ENCODE peak calls at places on chromosomes 2 and 18, in seven cellular contexts. One of them, this sample, is unnamed.

GRCh38 chr2:208033701-208034502 is 8.6 kb upstream of the PLEKHM3 start:
- DNase-seq in BE2C: peak
- DNase-seq in activated T-helper 1 cell treated with anti-CD3 and anti-CD28 coated beads, Interleukin-12 subunit alpha, Interleukin-12 subunit beta, Interleukin-2, Interleukin-4 antibody, amounts not matched to agents 30 ng/mL and 10 ng/mL and 1 ng/mL, durations not matched to agents 14 hours and 24 hours and 36 hours: no peak
- DNase-seq in anterior cingulate cortex: no peak
- DNase-seq in stimulated activated CD4-positive, alpha-beta T cell treated with anti-CD3 and anti-CD28 coated beads, Interleukin-1b, Interleukin-23, amount 100 ng/mL, for 24 hours: no peak
- DNase-seq in amygdala: no peak
- DNase-seq in cardiac fibroblast: peak
- DNase-seq in this sample: no peak

GRCh38 chr2:185202416-185202815 is 536.2 kb upstream of the FSIP2 start:
- DNase-seq in BE2C: no peak
- DNase-seq in activated T-helper 1 cell treated with anti-CD3 and anti-CD28 coated beads, Interleukin-12 subunit alpha, Interleukin-12 subunit beta, Interleukin-2, Interleukin-4 antibody, amounts not matched to agents 30 ng/mL and 10 ng/mL and 1 ng/mL, durations not matched to agents 14 hours and 24 hours and 36 hours: no peak
- DNase-seq in anterior cingulate cortex: no peak
- DNase-seq in stimulated activated CD4-positive, alpha-beta T cell treated with anti-CD3 and anti-CD28 coated beads, Interleukin-1b, Interleukin-23, amount 100 ng/mL, for 24 hours: no peak
- DNase-seq in amygdala: no peak
- DNase-seq in cardiac fibroblast: no peak
- DNase-seq in this sample: no peak

GRCh38 chr18:46421973-46422551 is 235.0 kb downstream of the LOXHD1 start:
- DNase-seq in BE2C: no peak
- DNase-seq in activated T-helper 1 cell treated with anti-CD3 and anti-CD28 coated beads, Interleukin-12 subunit alpha, Interleukin-12 subunit beta, Interleukin-2, Interleukin-4 antibody, amounts not matched to agents 30 ng/mL and 10 ng/mL and 1 ng/mL, durations not matched to agents 14 hours and 24 hours and 36 hours: no peak
- DNase-seq in anterior cingulate cortex: no peak
- DNase-seq in stimulated activated CD4-positive, alpha-beta T cell treated with anti-CD3 and anti-CD28 coated beads, Interleukin-1b, Interleukin-23, amount 100 ng/mL, for 24 hours: no peak
- DNase-seq in amygdala: no peak
- DNase-seq in cardiac fibroblast: no peak
- DNase-seq in this sample: no peak

GRCh38 chr2:121356058-121356640 is 71.1 kb upstream of the TFCP2L1 start:
- DNase-seq in BE2C: peak
- DNase-seq in activated T-helper 1 cell treated with anti-CD3 and anti-CD28 coated beads, Interleukin-12 subunit alpha, Interleukin-12 subunit beta, Interleukin-2, Interleukin-4 antibody, amounts not matched to agents 30 ng/mL and 10 ng/mL and 1 ng/mL, durations not matched to agents 14 hours and 24 hours and 36 hours: no peak
- DNase-seq in anterior cingulate cortex: peak
- DNase-seq in stimulated activated CD4-positive, alpha-beta T cell treated with anti-CD3 and anti-CD28 coated beads, Interleukin-1b, Interleukin-23, amount 100 ng/mL, for 24 hours: no peak
- DNase-seq in amygdala: no peak
- DNase-seq in cardiac fibroblast: peak
- DNase-seq in this sample: no peak

GRCh38 chr18:9876867-9877654 is 8.7 kb upstream of the TXNDC2 start:
- DNase-seq in BE2C: no peak
- DNase-seq in activated T-helper 1 cell treated with anti-CD3 and anti-CD28 coated beads, Interleukin-12 subunit alpha, Interleukin-12 subunit beta, Interleukin-2, Interleukin-4 antibody, amounts not matched to agents 30 ng/mL and 10 ng/mL and 1 ng/mL, durations not matched to agents 14 hours and 24 hours and 36 hours: no peak
- DNase-seq in anterior cingulate cortex: no peak
- DNase-seq in stimulated activated CD4-positive, alpha-beta T cell treated with anti-CD3 and anti-CD28 coated beads, Interleukin-1b, Interleukin-23, amount 100 ng/mL, for 24 hours: no peak
- DNase-seq in amygdala: no peak
- DNase-seq in cardiac fibroblast: peak
- DNase-seq in this sample: no peak

GRCh38 chr18:36349552-36349951 is 52.0 kb downstream of the FHOD3 start:
- DNase-seq in BE2C: no peak
- DNase-seq in activated T-helper 1 cell treated with anti-CD3 and anti-CD28 coated beads, Interleukin-12 subunit alpha, Interleukin-12 subunit beta, Interleukin-2, Interleukin-4 antibody, amounts not matched to agents 30 ng/mL and 10 ng/mL and 1 ng/mL, durations not matched to agents 14 hours and 24 hours and 36 hours: no peak
- DNase-seq in anterior cingulate cortex: no peak
- DNase-seq in stimulated activated CD4-positive, alpha-beta T cell treated with anti-CD3 and anti-CD28 coated beads, Interleukin-1b, Interleukin-23, amount 100 ng/mL, for 24 hours: no peak
- DNase-seq in amygdala: no peak
- DNase-seq in cardiac fibroblast: peak
- DNase-seq in this sample: no peak

GRCh38 chr2:61671561-61672315 is 133.6 kb upstream of the XPO1 start:
- DNase-seq in BE2C: no peak
- DNase-seq in activated T-helper 1 cell treated with anti-CD3 and anti-CD28 coated beads, Interleukin-12 subunit alpha, Interleukin-12 subunit beta, Interleukin-2, Interleukin-4 antibody, amounts not matched to agents 30 ng/mL and 10 ng/mL and 1 ng/mL, durations not matched to agents 14 hours and 24 hours and 36 hours: no peak
- DNase-seq in anterior cingulate cortex: no peak
- DNase-seq in stimulated activated CD4-positive, alpha-beta T cell treated with anti-CD3 and anti-CD28 coated beads, Interleukin-1b, Interleukin-23, amount 100 ng/mL, for 24 hours: no peak
- DNase-seq in amygdala: no peak
- DNase-seq in cardiac fibroblast: peak
- DNase-seq in this sample: no peak

GRCh38 chr18:41666251-41666650 is 288.8 kb upstream of the PIK3C3 start:
- DNase-seq in BE2C: no peak
- DNase-seq in activated T-helper 1 cell treated with anti-CD3 and anti-CD28 coated beads, Interleukin-12 subunit alpha, Interleukin-12 subunit beta, Interleukin-2, Interleukin-4 antibody, amounts not matched to agents 30 ng/mL and 10 ng/mL and 1 ng/mL, durations not matched to agents 14 hours and 24 hours and 36 hours: no peak
- DNase-seq in anterior cingulate cortex: no peak
- DNase-seq in stimulated activated CD4-positive, alpha-beta T cell treated with anti-CD3 and anti-CD28 coated beads, Interleukin-1b, Interleukin-23, amount 100 ng/mL, for 24 hours: no peak
- DNase-seq in amygdala: no peak
- DNase-seq in cardiac fibroblast: no peak
- DNase-seq in this sample: no peak

GRCh38 chr2:108330971-108331370 is 42.3 kb downstream of the SULT1C2 start:
- DNase-seq in BE2C: no peak
- DNase-seq in activated T-helper 1 cell treated with anti-CD3 and anti-CD28 coated beads, Interleukin-12 subunit alpha, Interleukin-12 subunit beta, Interleukin-2, Interleukin-4 antibody, amounts not matched to agents 30 ng/mL and 10 ng/mL and 1 ng/mL, durations not matched to agents 14 hours and 24 hours and 36 hours: no peak
- DNase-seq in anterior cingulate cortex: no peak
- DNase-seq in stimulated activated CD4-positive, alpha-beta T cell treated with anti-CD3 and anti-CD28 coated beads, Interleukin-1b, Interleukin-23, amount 100 ng/mL, for 24 hours: no peak
- DNase-seq in amygdala: no peak
- DNase-seq in cardiac fibroblast: peak
- DNase-seq in this sample: no peak

GRCh38 chr2:53353372-53354111 is 414.1 kb upstream of the CHAC2 start:
- DNase-seq in BE2C: peak
- DNase-seq in activated T-helper 1 cell treated with anti-CD3 and anti-CD28 coated beads, Interleukin-12 subunit alpha, Interleukin-12 subunit beta, Interleukin-2, Interleukin-4 antibody, amounts not matched to agents 30 ng/mL and 10 ng/mL and 1 ng/mL, durations not matched to agents 14 hours and 24 hours and 36 hours: no peak
- DNase-seq in anterior cingulate cortex: no peak
- DNase-seq in stimulated activated CD4-positive, alpha-beta T cell treated with anti-CD3 and anti-CD28 coated beads, Interleukin-1b, Interleukin-23, amount 100 ng/mL, for 24 hours: no peak
- DNase-seq in amygdala: no peak
- DNase-seq in cardiac fibroblast: peak
- DNase-seq in this sample: no peak

GRCh38 chr2:209451209-209451822 is 27.5 kb downstream of the MAP2 start:
- DNase-seq in BE2C: no peak
- DNase-seq in activated T-helper 1 cell treated with anti-CD3 and anti-CD28 coated beads, Interleukin-12 subunit alpha, Interleukin-12 subunit beta, Interleukin-2, Interleukin-4 antibody, amounts not matched to agents 30 ng/mL and 10 ng/mL and 1 ng/mL, durations not matched to agents 14 hours and 24 hours and 36 hours: no peak
- DNase-seq in anterior cingulate cortex: no peak
- DNase-seq in stimulated activated CD4-positive, alpha-beta T cell treated with anti-CD3 and anti-CD28 coated beads, Interleukin-1b, Interleukin-23, amount 100 ng/mL, for 24 hours: no peak
- DNase-seq in amygdala: no peak
- DNase-seq in cardiac fibroblast: no peak
- DNase-seq in this sample: no peak

GRCh38 chr2:143717053-143717452 is 587.8 kb downstream of the ARHGAP15 start:
- DNase-seq in BE2C: peak
- DNase-seq in activated T-helper 1 cell treated with anti-CD3 and anti-CD28 coated beads, Interleukin-12 subunit alpha, Interleukin-12 subunit beta, Interleukin-2, Interleukin-4 antibody, amounts not matched to agents 30 ng/mL and 10 ng/mL and 1 ng/mL, durations not matched to agents 14 hours and 24 hours and 36 hours: no peak
- DNase-seq in anterior cingulate cortex: no peak
- DNase-seq in stimulated activated CD4-positive, alpha-beta T cell treated with anti-CD3 and anti-CD28 coated beads, Interleukin-1b, Interleukin-23, amount 100 ng/mL, for 24 hours: no peak
- DNase-seq in amygdala: no peak
- DNase-seq in cardiac fibroblast: peak
- DNase-seq in this sample: no peak

GRCh38 chr2:64697286-64698023 is 43.7 kb upstream of the SERTAD2 start:
- DNase-seq in BE2C: no peak
- DNase-seq in activated T-helper 1 cell treated with anti-CD3 and anti-CD28 coated beads, Interleukin-12 subunit alpha, Interleukin-12 subunit beta, Interleukin-2, Interleukin-4 antibody, amounts not matched to agents 30 ng/mL and 10 ng/mL and 1 ng/mL, durations not matched to agents 14 hours and 24 hours and 36 hours: no peak
- DNase-seq in anterior cingulate cortex: no peak
- DNase-seq in stimulated activated CD4-positive, alpha-beta T cell treated with anti-CD3 and anti-CD28 coated beads, Interleukin-1b, Interleukin-23, amount 100 ng/mL, for 24 hours: no peak
- DNase-seq in amygdala: no peak
- DNase-seq in cardiac fibroblast: peak
- DNase-seq in this sample: no peak

GRCh38 chr18:51196116-51196810 is 1.2 kb downstream of the MEX3C start:
- DNase-seq in BE2C: peak
- DNase-seq in activated T-helper 1 cell treated with anti-CD3 and anti-CD28 coated beads, Interleukin-12 subunit alpha, Interleukin-12 subunit beta, Interleukin-2, Interleukin-4 antibody, amounts not matched to agents 30 ng/mL and 10 ng/mL and 1 ng/mL, durations not matched to agents 14 hours and 24 hours and 36 hours: peak
- DNase-seq in anterior cingulate cortex: no peak
- DNase-seq in stimulated activated CD4-positive, alpha-beta T cell treated with anti-CD3 and anti-CD28 coated beads, Interleukin-1b, Interleukin-23, amount 100 ng/mL, for 24 hours: no peak
- DNase-seq in amygdala: peak
- DNase-seq in cardiac fibroblast: peak
- DNase-seq in this sample: no peak

GRCh38 chr18:48884306-48885235 is 66.2 kb downstream of the SMAD7 start:
- DNase-seq in BE2C: no peak
- DNase-seq in activated T-helper 1 cell treated with anti-CD3 and anti-CD28 coated beads, Interleukin-12 subunit alpha, Interleukin-12 subunit beta, Interleukin-2, Interleukin-4 antibody, amounts not matched to agents 30 ng/mL and 10 ng/mL and 1 ng/mL, durations not matched to agents 14 hours and 24 hours and 36 hours: no peak
- DNase-seq in anterior cingulate cortex: no peak
- DNase-seq in stimulated activated CD4-positive, alpha-beta T cell treated with anti-CD3 and anti-CD28 coated beads, Interleukin-1b, Interleukin-23, amount 100 ng/mL, for 24 hours: no peak
- DNase-seq in amygdala: no peak
- DNase-seq in cardiac fibroblast: no peak
- DNase-seq in this sample: no peak

GRCh38 chr18:11518788-11519685 is 90.4 kb upstream of the SLC35G4 start:
- DNase-seq in BE2C: peak
- DNase-seq in activated T-helper 1 cell treated with anti-CD3 and anti-CD28 coated beads, Interleukin-12 subunit alpha, Interleukin-12 subunit beta, Interleukin-2, Interleukin-4 antibody, amounts not matched to agents 30 ng/mL and 10 ng/mL and 1 ng/mL, durations not matched to agents 14 hours and 24 hours and 36 hours: peak
- DNase-seq in anterior cingulate cortex: no peak
- DNase-seq in stimulated activated CD4-positive, alpha-beta T cell treated with anti-CD3 and anti-CD28 coated beads, Interleukin-1b, Interleukin-23, amount 100 ng/mL, for 24 hours: no peak
- DNase-seq in amygdala: peak
- DNase-seq in cardiac fibroblast: peak
- DNase-seq in this sample: no peak

GRCh38 chr18:7395566-7395965 is 164.7 kb downstream of the LRRC30 start:
- DNase-seq in BE2C: no peak
- DNase-seq in activated T-helper 1 cell treated with anti-CD3 and anti-CD28 coated beads, Interleukin-12 subunit alpha, Interleukin-12 subunit beta, Interleukin-2, Interleukin-4 antibody, amounts not matched to agents 30 ng/mL and 10 ng/mL and 1 ng/mL, durations not matched to agents 14 hours and 24 hours and 36 hours: no peak
- DNase-seq in anterior cingulate cortex: no peak
- DNase-seq in stimulated activated CD4-positive, alpha-beta T cell treated with anti-CD3 and anti-CD28 coated beads, Interleukin-1b, Interleukin-23, amount 100 ng/mL, for 24 hours: no peak
- DNase-seq in amygdala: no peak
- DNase-seq in cardiac fibroblast: no peak
- DNase-seq in this sample: no peak

GRCh38 chr2:106189325-106189724 is 4.8 kb downstream of the UXS1 start:
- DNase-seq in BE2C: no peak
- DNase-seq in activated T-helper 1 cell treated with anti-CD3 and anti-CD28 coated beads, Interleukin-12 subunit alpha, Interleukin-12 subunit beta, Interleukin-2, Interleukin-4 antibody, amounts not matched to agents 30 ng/mL and 10 ng/mL and 1 ng/mL, durations not matched to agents 14 hours and 24 hours and 36 hours: no peak
- DNase-seq in anterior cingulate cortex: no peak
- DNase-seq in stimulated activated CD4-positive, alpha-beta T cell treated with anti-CD3 and anti-CD28 coated beads, Interleukin-1b, Interleukin-23, amount 100 ng/mL, for 24 hours: no peak
- DNase-seq in amygdala: no peak
- DNase-seq in cardiac fibroblast: no peak
- DNase-seq in this sample: no peak

GRCh38 chr2:11681722-11682589 is 12.0 kb upstream of the NTSR2 start:
- DNase-seq in BE2C: peak
- DNase-seq in activated T-helper 1 cell treated with anti-CD3 and anti-CD28 coated beads, Interleukin-12 subunit alpha, Interleukin-12 subunit beta, Interleukin-2, Interleukin-4 antibody, amounts not matched to agents 30 ng/mL and 10 ng/mL and 1 ng/mL, durations not matched to agents 14 hours and 24 hours and 36 hours: peak
- DNase-seq in anterior cingulate cortex: no peak
- DNase-seq in stimulated activated CD4-positive, alpha-beta T cell treated with anti-CD3 and anti-CD28 coated beads, Interleukin-1b, Interleukin-23, amount 100 ng/mL, for 24 hours: peak
- DNase-seq in amygdala: peak
- DNase-seq in cardiac fibroblast: peak
- DNase-seq in this sample: no peak

GRCh38 chr2:158828378-158829136 is 33.4 kb downstream of the DAPL1 start:
- DNase-seq in BE2C: no peak
- DNase-seq in activated T-helper 1 cell treated with anti-CD3 and anti-CD28 coated beads, Interleukin-12 subunit alpha, Interleukin-12 subunit beta, Interleukin-2, Interleukin-4 antibody, amounts not matched to agents 30 ng/mL and 10 ng/mL and 1 ng/mL, durations not matched to agents 14 hours and 24 hours and 36 hours: no peak
- DNase-seq in anterior cingulate cortex: no peak
- DNase-seq in stimulated activated CD4-positive, alpha-beta T cell treated with anti-CD3 and anti-CD28 coated beads, Interleukin-1b, Interleukin-23, amount 100 ng/mL, for 24 hours: no peak
- DNase-seq in amygdala: no peak
- DNase-seq in cardiac fibroblast: peak
- DNase-seq in this sample: no peak

GRCh38 chr18:42087876-42088275 is 132.8 kb downstream of the PIK3C3 start:
- DNase-seq in BE2C: no peak
- DNase-seq in activated T-helper 1 cell treated with anti-CD3 and anti-CD28 coated beads, Interleukin-12 subunit alpha, Interleukin-12 subunit beta, Interleukin-2, Interleukin-4 antibody, amounts not matched to agents 30 ng/mL and 10 ng/mL and 1 ng/mL, durations not matched to agents 14 hours and 24 hours and 36 hours: no peak
- DNase-seq in anterior cingulate cortex: no peak
- DNase-seq in stimulated activated CD4-positive, alpha-beta T cell treated with anti-CD3 and anti-CD28 coated beads, Interleukin-1b, Interleukin-23, amount 100 ng/mL, for 24 hours: no peak
- DNase-seq in amygdala: no peak
- DNase-seq in cardiac fibroblast: no peak
- DNase-seq in this sample: no peak

GRCh38 chr2:108918941-108919341 is 70.1 kb downstream of the EDAR start:
- DNase-seq in BE2C: peak
- DNase-seq in activated T-helper 1 cell treated with anti-CD3 and anti-CD28 coated beads, Interleukin-12 subunit alpha, Interleukin-12 subunit beta, Interleukin-2, Interleukin-4 antibody, amounts not matched to agents 30 ng/mL and 10 ng/mL and 1 ng/mL, durations not matched to agents 14 hours and 24 hours and 36 hours: no peak
- DNase-seq in anterior cingulate cortex: no peak
- DNase-seq in stimulated activated CD4-positive, alpha-beta T cell treated with anti-CD3 and anti-CD28 coated beads, Interleukin-1b, Interleukin-23, amount 100 ng/mL, for 24 hours: no peak
- DNase-seq in amygdala: no peak
- DNase-seq in cardiac fibroblast: no peak
- DNase-seq in this sample: no peak

GRCh38 chr2:144201868-144202468 is 318.0 kb downstream of the ZEB2 start:
- DNase-seq in BE2C: no peak
- DNase-seq in activated T-helper 1 cell treated with anti-CD3 and anti-CD28 coated beads, Interleukin-12 subunit alpha, Interleukin-12 subunit beta, Interleukin-2, Interleukin-4 antibody, amounts not matched to agents 30 ng/mL and 10 ng/mL and 1 ng/mL, durations not matched to agents 14 hours and 24 hours and 36 hours: no peak
- DNase-seq in anterior cingulate cortex: no peak
- DNase-seq in stimulated activated CD4-positive, alpha-beta T cell treated with anti-CD3 and anti-CD28 coated beads, Interleukin-1b, Interleukin-23, amount 100 ng/mL, for 24 hours: no peak
- DNase-seq in amygdala: no peak
- DNase-seq in cardiac fibroblast: peak
- DNase-seq in this sample: no peak

GRCh38 chr2:119126650-119127049 is 31.9 kb downstream of the C1QL2 start:
- DNase-seq in BE2C: peak
- DNase-seq in activated T-helper 1 cell treated with anti-CD3 and anti-CD28 coated beads, Interleukin-12 subunit alpha, Interleukin-12 subunit beta, Interleukin-2, Interleukin-4 antibody, amounts not matched to agents 30 ng/mL and 10 ng/mL and 1 ng/mL, durations not matched to agents 14 hours and 24 hours and 36 hours: no peak
- DNase-seq in anterior cingulate cortex: no peak
- DNase-seq in stimulated activated CD4-positive, alpha-beta T cell treated with anti-CD3 and anti-CD28 coated beads, Interleukin-1b, Interleukin-23, amount 100 ng/mL, for 24 hours: peak
- DNase-seq in amygdala: no peak
- DNase-seq in cardiac fibroblast: peak
- DNase-seq in this sample: no peak

GRCh38 chr18:48254077-48254602 is 155.0 kb downstream of the ZBTB7C start:
- DNase-seq in BE2C: peak
- DNase-seq in activated T-helper 1 cell treated with anti-CD3 and anti-CD28 coated beads, Interleukin-12 subunit alpha, Interleukin-12 subunit beta, Interleukin-2, Interleukin-4 antibody, amounts not matched to agents 30 ng/mL and 10 ng/mL and 1 ng/mL, durations not matched to agents 14 hours and 24 hours and 36 hours: no peak
- DNase-seq in anterior cingulate cortex: no peak
- DNase-seq in stimulated activated CD4-positive, alpha-beta T cell treated with anti-CD3 and anti-CD28 coated beads, Interleukin-1b, Interleukin-23, amount 100 ng/mL, for 24 hours: no peak
- DNase-seq in amygdala: no peak
- DNase-seq in cardiac fibroblast: no peak
- DNase-seq in this sample: no peak

GRCh38 chr2:60958361-60958760 is 59.2 kb upstream of the PEX13 start:
- DNase-seq in BE2C: no peak
- DNase-seq in activated T-helper 1 cell treated with anti-CD3 and anti-CD28 coated beads, Interleukin-12 subunit alpha, Interleukin-12 subunit beta, Interleukin-2, Interleukin-4 antibody, amounts not matched to agents 30 ng/mL and 10 ng/mL and 1 ng/mL, durations not matched to agents 14 hours and 24 hours and 36 hours: no peak
- DNase-seq in anterior cingulate cortex: no peak
- DNase-seq in stimulated activated CD4-positive, alpha-beta T cell treated with anti-CD3 and anti-CD28 coated beads, Interleukin-1b, Interleukin-23, amount 100 ng/mL, for 24 hours: no peak
- DNase-seq in amygdala: no peak
- DNase-seq in cardiac fibroblast: peak
- DNase-seq in this sample: no peak

GRCh38 chr18:58807766-58808165 is 56.9 kb upstream of the ZNF532 start:
- DNase-seq in BE2C: no peak
- DNase-seq in activated T-helper 1 cell treated with anti-CD3 and anti-CD28 coated beads, Interleukin-12 subunit alpha, Interleukin-12 subunit beta, Interleukin-2, Interleukin-4 antibody, amounts not matched to agents 30 ng/mL and 10 ng/mL and 1 ng/mL, durations not matched to agents 14 hours and 24 hours and 36 hours: no peak
- DNase-seq in anterior cingulate cortex: no peak
- DNase-seq in stimulated activated CD4-positive, alpha-beta T cell treated with anti-CD3 and anti-CD28 coated beads, Interleukin-1b, Interleukin-23, amount 100 ng/mL, for 24 hours: no peak
- DNase-seq in amygdala: no peak
- DNase-seq in cardiac fibroblast: no peak
- DNase-seq in this sample: no peak

GRCh38 chr2:102606353-102606752 is 13.0 kb upstream of the SLC9A2 start:
- DNase-seq in BE2C: no peak
- DNase-seq in activated T-helper 1 cell treated with anti-CD3 and anti-CD28 coated beads, Interleukin-12 subunit alpha, Interleukin-12 subunit beta, Interleukin-2, Interleukin-4 antibody, amounts not matched to agents 30 ng/mL and 10 ng/mL and 1 ng/mL, durations not matched to agents 14 hours and 24 hours and 36 hours: no peak
- DNase-seq in anterior cingulate cortex: no peak
- DNase-seq in stimulated activated CD4-positive, alpha-beta T cell treated with anti-CD3 and anti-CD28 coated beads, Interleukin-1b, Interleukin-23, amount 100 ng/mL, for 24 hours: no peak
- DNase-seq in amygdala: no peak
- DNase-seq in cardiac fibroblast: peak
- DNase-seq in this sample: no peak

GRCh38 chr2:177598321-177598922 is 205.8 kb downstream of the AGPS start:
- DNase-seq in BE2C: no peak
- DNase-seq in activated T-helper 1 cell treated with anti-CD3 and anti-CD28 coated beads, Interleukin-12 subunit alpha, Interleukin-12 subunit beta, Interleukin-2, Interleukin-4 antibody, amounts not matched to agents 30 ng/mL and 10 ng/mL and 1 ng/mL, durations not matched to agents 14 hours and 24 hours and 36 hours: no peak
- DNase-seq in anterior cingulate cortex: peak
- DNase-seq in stimulated activated CD4-positive, alpha-beta T cell treated with anti-CD3 and anti-CD28 coated beads, Interleukin-1b, Interleukin-23, amount 100 ng/mL, for 24 hours: no peak
- DNase-seq in amygdala: no peak
- DNase-seq in cardiac fibroblast: peak
- DNase-seq in this sample: no peak

GRCh38 chr2:69549421-69549820 is 94.1 kb downstream of the AAK1 start:
- DNase-seq in BE2C: no peak
- DNase-seq in activated T-helper 1 cell treated with anti-CD3 and anti-CD28 coated beads, Interleukin-12 subunit alpha, Interleukin-12 subunit beta, Interleukin-2, Interleukin-4 antibody, amounts not matched to agents 30 ng/mL and 10 ng/mL and 1 ng/mL, durations not matched to agents 14 hours and 24 hours and 36 hours: no peak
- DNase-seq in anterior cingulate cortex: no peak
- DNase-seq in stimulated activated CD4-positive, alpha-beta T cell treated with anti-CD3 and anti-CD28 coated beads, Interleukin-1b, Interleukin-23, amount 100 ng/mL, for 24 hours: no peak
- DNase-seq in amygdala: no peak
- DNase-seq in cardiac fibroblast: peak
- DNase-seq in this sample: no peak

GRCh38 chr2:160232905-160233475 is 32.9 kb upstream of the ITGB6 start:
- DNase-seq in BE2C: no peak
- DNase-seq in activated T-helper 1 cell treated with anti-CD3 and anti-CD28 coated beads, Interleukin-12 subunit alpha, Interleukin-12 subunit beta, Interleukin-2, Interleukin-4 antibody, amounts not matched to agents 30 ng/mL and 10 ng/mL and 1 ng/mL, durations not matched to agents 14 hours and 24 hours and 36 hours: no peak
- DNase-seq in anterior cingulate cortex: no peak
- DNase-seq in stimulated activated CD4-positive, alpha-beta T cell treated with anti-CD3 and anti-CD28 coated beads, Interleukin-1b, Interleukin-23, amount 100 ng/mL, for 24 hours: no peak
- DNase-seq in amygdala: no peak
- DNase-seq in cardiac fibroblast: peak
- DNase-seq in this sample: no peak

GRCh38 chr2:111975819-111976218 is 77.4 kb downstream of the MERTK start:
- DNase-seq in BE2C: no peak
- DNase-seq in activated T-helper 1 cell treated with anti-CD3 and anti-CD28 coated beads, Interleukin-12 subunit alpha, Interleukin-12 subunit beta, Interleukin-2, Interleukin-4 antibody, amounts not matched to agents 30 ng/mL and 10 ng/mL and 1 ng/mL, durations not matched to agents 14 hours and 24 hours and 36 hours: no peak
- DNase-seq in anterior cingulate cortex: no peak
- DNase-seq in stimulated activated CD4-positive, alpha-beta T cell treated with anti-CD3 and anti-CD28 coated beads, Interleukin-1b, Interleukin-23, amount 100 ng/mL, for 24 hours: no peak
- DNase-seq in amygdala: no peak
- DNase-seq in cardiac fibroblast: no peak
- DNase-seq in this sample: no peak

GRCh38 chr2:212228651-212229253 is 309.9 kb downstream of the ERBB4 start:
- DNase-seq in BE2C: no peak
- DNase-seq in activated T-helper 1 cell treated with anti-CD3 and anti-CD28 coated beads, Interleukin-12 subunit alpha, Interleukin-12 subunit beta, Interleukin-2, Interleukin-4 antibody, amounts not matched to agents 30 ng/mL and 10 ng/mL and 1 ng/mL, durations not matched to agents 14 hours and 24 hours and 36 hours: no peak
- DNase-seq in anterior cingulate cortex: no peak
- DNase-seq in stimulated activated CD4-positive, alpha-beta T cell treated with anti-CD3 and anti-CD28 coated beads, Interleukin-1b, Interleukin-23, amount 100 ng/mL, for 24 hours: no peak
- DNase-seq in amygdala: no peak
- DNase-seq in cardiac fibroblast: peak
- DNase-seq in this sample: no peak

GRCh38 chr2:18413794-18414396 is 146.6 kb downstream of the RDH14 start:
- DNase-seq in BE2C: no peak
- DNase-seq in activated T-helper 1 cell treated with anti-CD3 and anti-CD28 coated beads, Interleukin-12 subunit alpha, Interleukin-12 subunit beta, Interleukin-2, Interleukin-4 antibody, amounts not matched to agents 30 ng/mL and 10 ng/mL and 1 ng/mL, durations not matched to agents 14 hours and 24 hours and 36 hours: no peak
- DNase-seq in anterior cingulate cortex: no peak
- DNase-seq in stimulated activated CD4-positive, alpha-beta T cell treated with anti-CD3 and anti-CD28 coated beads, Interleukin-1b, Interleukin-23, amount 100 ng/mL, for 24 hours: no peak
- DNase-seq in amygdala: no peak
- DNase-seq in cardiac fibroblast: peak
- DNase-seq in this sample: no peak

GRCh38 chr2:181858600-181858999 is 32.9 kb upstream of the ITPRID2 start:
- DNase-seq in BE2C: no peak
- DNase-seq in activated T-helper 1 cell treated with anti-CD3 and anti-CD28 coated beads, Interleukin-12 subunit alpha, Interleukin-12 subunit beta, Interleukin-2, Interleukin-4 antibody, amounts not matched to agents 30 ng/mL and 10 ng/mL and 1 ng/mL, durations not matched to agents 14 hours and 24 hours and 36 hours: no peak
- DNase-seq in anterior cingulate cortex: no peak
- DNase-seq in stimulated activated CD4-positive, alpha-beta T cell treated with anti-CD3 and anti-CD28 coated beads, Interleukin-1b, Interleukin-23, amount 100 ng/mL, for 24 hours: no peak
- DNase-seq in amygdala: no peak
- DNase-seq in cardiac fibroblast: no peak
- DNase-seq in this sample: no peak

GRCh38 chr18:59917422-59917821 is 17.6 kb downstream of the PMAIP1 start:
- DNase-seq in BE2C: no peak
- DNase-seq in activated T-helper 1 cell treated with anti-CD3 and anti-CD28 coated beads, Interleukin-12 subunit alpha, Interleukin-12 subunit beta, Interleukin-2, Interleukin-4 antibody, amounts not matched to agents 30 ng/mL and 10 ng/mL and 1 ng/mL, durations not matched to agents 14 hours and 24 hours and 36 hours: no peak
- DNase-seq in anterior cingulate cortex: no peak
- DNase-seq in stimulated activated CD4-positive, alpha-beta T cell treated with anti-CD3 and anti-CD28 coated beads, Interleukin-1b, Interleukin-23, amount 100 ng/mL, for 24 hours: no peak
- DNase-seq in amygdala: no peak
- DNase-seq in cardiac fibroblast: peak
- DNase-seq in this sample: no peak

GRCh38 chr2:235951980-235952379 is 216.2 kb downstream of the GBX2 start:
- DNase-seq in BE2C: no peak
- DNase-seq in activated T-helper 1 cell treated with anti-CD3 and anti-CD28 coated beads, Interleukin-12 subunit alpha, Interleukin-12 subunit beta, Interleukin-2, Interleukin-4 antibody, amounts not matched to agents 30 ng/mL and 10 ng/mL and 1 ng/mL, durations not matched to agents 14 hours and 24 hours and 36 hours: peak
- DNase-seq in anterior cingulate cortex: no peak
- DNase-seq in stimulated activated CD4-positive, alpha-beta T cell treated with anti-CD3 and anti-CD28 coated beads, Interleukin-1b, Interleukin-23, amount 100 ng/mL, for 24 hours: no peak
- DNase-seq in amygdala: no peak
- DNase-seq in cardiac fibroblast: no peak
- DNase-seq in this sample: no peak

This sample was measured in caudate nucleus.